ENCODE peak calls at places on chromosomes 6 and 20, in seven cellular contexts. One of them, this sample, is unnamed. For H3K9me3, the result is how much of the 10 kb centered on the place peaks cover.

GRCh38 chr6:16302721-16303552 is 64.5 kb downstream of the GMPR start:
- DNase-seq in A549: no peak
- DNase-seq in heart right ventricle: no peak
- DNase-seq in K562: no peak
- DNase-seq in fibroblast of lung: no peak
- DNase-seq in tibial nerve: no peak
- DNase-seq in uterus: no peak
- DNase-seq in this sample: no peak

GRCh38 chr20:59043698-59044097 is 1.1 kb upstream of the PRELID3B start:
- DNase-seq in K562: no peak
- DNase-seq in uterus: no peak
- DNase-seq in fibroblast of lung: no peak
- DNase-seq in tibial nerve: no peak
- DNase-seq in A549: no peak
- DNase-seq in heart right ventricle: no peak
- DNase-seq in this sample: no peak

GRCh38 chr6:47209632-47210031 is 100.1 kb downstream of the TNFRSF21 start:
- DNase-seq in A549: no peak
- DNase-seq in fibroblast of lung: peak
- DNase-seq in tibial nerve: no peak
- DNase-seq in K562: no peak
- DNase-seq in heart right ventricle: peak
- DNase-seq in uterus: no peak
- DNase-seq in this sample: no peak

GRCh38 chr20:43843096-43843964 is 71.3 kb upstream of the TOX2 start:
- DNase-seq in K562: no peak
- DNase-seq in uterus: no peak
- DNase-seq in A549: peak
- DNase-seq in heart right ventricle: no peak
- DNase-seq in tibial nerve: no peak
- DNase-seq in fibroblast of lung: peak
- DNase-seq in this sample: peak

GRCh38 chr6:160735523-160735922 is 33.5 kb downstream of the PLG start:
- DNase-seq in K562: no peak
- DNase-seq in tibial nerve: no peak
- DNase-seq in heart right ventricle: no peak
- DNase-seq in A549: no peak
- DNase-seq in uterus: no peak
- DNase-seq in fibroblast of lung: no peak
- DNase-seq in this sample: no peak

GRCh38 chr6:132247381-132248159 is 153.7 kb downstream of the MOXD1 start:
- DNase-seq in A549: no peak
- DNase-seq in tibial nerve: no peak
- DNase-seq in heart right ventricle: no peak
- DNase-seq in K562: no peak
- DNase-seq in uterus: no peak
- DNase-seq in fibroblast of lung: peak
- DNase-seq in this sample: no peak

GRCh38 chr6:167791780-167792478 is 34.8 kb upstream of the AFDN start:
- DNase-seq in K562: no peak
- DNase-seq in tibial nerve: no peak
- DNase-seq in uterus: no peak
- DNase-seq in fibroblast of lung: no peak
- DNase-seq in heart right ventricle: no peak
- DNase-seq in A549: no peak
- DNase-seq in this sample: no peak

GRCh38 chr6:996271-996852 is 303.4 kb upstream of the EXOC2 start:
- DNase-seq in K562: no peak
- DNase-seq in tibial nerve: no peak
- DNase-seq in fibroblast of lung: no peak
- DNase-seq in A549: no peak
- DNase-seq in heart right ventricle: no peak
- DNase-seq in uterus: no peak
- DNase-seq in this sample: no peak

GRCh38 chr6:74606488-74607135 is 599.2 kb downstream of the COL12A1 start:
- DNase-seq in A549: peak
- DNase-seq in heart right ventricle: no peak
- DNase-seq in uterus: peak
- DNase-seq in tibial nerve: peak
- DNase-seq in fibroblast of lung: peak
- DNase-seq in K562: no peak
- DNase-seq in this sample: peak

GRCh38 chr6:162092816-162093502 is 634.6 kb downstream of the PRKN start:
- DNase-seq in uterus: no peak
- DNase-seq in fibroblast of lung: no peak
- DNase-seq in tibial nerve: no peak
- DNase-seq in K562: no peak
- DNase-seq in heart right ventricle: no peak
- DNase-seq in A549: no peak
- DNase-seq in this sample: no peak

GRCh38 chr20:5835234-5835845 is 85.1 kb downstream of the SHLD1 start:
- DNase-seq in tibial nerve: no peak
- DNase-seq in heart right ventricle: peak
- DNase-seq in A549: peak
- DNase-seq in fibroblast of lung: peak
- DNase-seq in K562: no peak
- DNase-seq in uterus: no peak
- DNase-seq in this sample: no peak

GRCh38 chr20:5715068-5715841 is 34.9 kb upstream of the SHLD1 start:
- DNase-seq in fibroblast of lung: no peak
- DNase-seq in uterus: no peak
- DNase-seq in K562: no peak
- DNase-seq in A549: no peak
- DNase-seq in tibial nerve: no peak
- DNase-seq in heart right ventricle: no peak
- DNase-seq in this sample: no peak

GRCh38 chr6:79601020-79601609 is 30.0 kb upstream of the SH3BGRL2 start:
- DNase-seq in A549: peak
- DNase-seq in heart right ventricle: no peak
- DNase-seq in uterus: no peak
- DNase-seq in K562: no peak
- DNase-seq in tibial nerve: no peak
- DNase-seq in fibroblast of lung: peak
- DNase-seq in this sample: peak

GRCh38 chr6:5996701-5997419 is 9.9 kb downstream of the NRN1 start:
- DNase-seq in fibroblast of lung: no peak
- DNase-seq in uterus: no peak
- DNase-seq in heart right ventricle: peak
- DNase-seq in A549: no peak
- DNase-seq in tibial nerve: no peak
- DNase-seq in K562: no peak
- DNase-seq in this sample: no peak

GRCh38 chr6:73696990-73697651 is 1.1 kb downstream of the CD109 start:
- DNase-seq in A549: no peak
- DNase-seq in K562: no peak
- DNase-seq in heart right ventricle: no peak
- DNase-seq in fibroblast of lung: no peak
- DNase-seq in tibial nerve: no peak
- DNase-seq in uterus: no peak
- DNase-seq in this sample: no peak

GRCh38 chr20:43961541-43962471 is 47.2 kb downstream of the TOX2 start:
- DNase-seq in tibial nerve: no peak
- DNase-seq in heart right ventricle: no peak
- DNase-seq in uterus: no peak
- DNase-seq in A549: no peak
- DNase-seq in K562: no peak
- DNase-seq in fibroblast of lung: no peak
- DNase-seq in this sample: no peak

GRCh38 chr6:7389451-7390217 is at the start of the genes CAGE1 and RIOK1:
- DNase-seq in tibial nerve: peak
- DNase-seq in K562: peak
- DNase-seq in uterus: peak
- DNase-seq in heart right ventricle: peak
- DNase-seq in fibroblast of lung: peak
- DNase-seq in A549: peak
- DNase-seq in this sample: peak

GRCh38 chr6:134480593-134480992 is 162.7 kb upstream of the SGK1 start:
- DNase-seq in uterus: no peak
- DNase-seq in A549: no peak
- DNase-seq in K562: no peak
- DNase-seq in heart right ventricle: no peak
- DNase-seq in fibroblast of lung: peak
- DNase-seq in tibial nerve: no peak
- DNase-seq in this sample: no peak

GRCh38 chr6:151665329-151665728 is 142.2 kb upstream of the ESR1 start:
- DNase-seq in heart right ventricle: no peak
- DNase-seq in K562: no peak
- DNase-seq in uterus: no peak
- DNase-seq in tibial nerve: no peak
- DNase-seq in A549: no peak
- DNase-seq in fibroblast of lung: no peak
- DNase-seq in this sample: no peak

GRCh38 chr6:169723991-169724553 is at the start of gene PHF10:
- DNase-seq in tibial nerve: no peak
- DNase-seq in fibroblast of lung: peak
- DNase-seq in heart right ventricle: peak
- DNase-seq in A549: peak
- DNase-seq in K562: peak
- DNase-seq in uterus: no peak
- DNase-seq in this sample: no peak

GRCh38 chr6:162251257-162251656 is 476.3 kb downstream of the PRKN start:
- DNase-seq in uterus: no peak
- DNase-seq in K562: no peak
- DNase-seq in A549: peak
- DNase-seq in fibroblast of lung: peak
- DNase-seq in tibial nerve: no peak
- DNase-seq in heart right ventricle: no peak
- DNase-seq in this sample: no peak

GRCh38 chr20:63653041-63653973 is at the start of gene STMN3:
- DNase-seq in fibroblast of lung: peak
- DNase-seq in tibial nerve: peak
- DNase-seq in A549: peak
- DNase-seq in K562: peak
- DNase-seq in heart right ventricle: peak
- DNase-seq in uterus: peak
- DNase-seq in this sample: peak

GRCh38 chr20:63653974-63654680 is 903 bp upstream of the STMN3 start:
- DNase-seq in uterus: no peak
- DNase-seq in A549: no peak
- DNase-seq in heart right ventricle: no peak
- DNase-seq in fibroblast of lung: no peak
- DNase-seq in K562: no peak
- DNase-seq in tibial nerve: no peak
- DNase-seq in this sample: no peak

GRCh38 chr20:63648895-63649589 is 4.2 kb downstream of the STMN3 start:
- DNase-seq in heart right ventricle: no peak
- DNase-seq in tibial nerve: no peak
- DNase-seq in fibroblast of lung: no peak
- DNase-seq in uterus: no peak
- DNase-seq in K562: no peak
- DNase-seq in A549: no peak
- DNase-seq in this sample: no peak

GRCh38 chr20:63652192-63652980 is 838 bp downstream of the STMN3 start:
- DNase-seq in K562: peak
- DNase-seq in heart right ventricle: peak
- DNase-seq in fibroblast of lung: no peak
- DNase-seq in tibial nerve: no peak
- DNase-seq in uterus: no peak
- DNase-seq in A549: no peak
- DNase-seq in this sample: no peak

GRCh38 chr20:63651942-63652191 is 1.4 kb downstream of the STMN3 start:
- DNase-seq in uterus: no peak
- DNase-seq in A549: no peak
- DNase-seq in tibial nerve: no peak
- DNase-seq in heart right ventricle: no peak
- DNase-seq in K562: peak
- DNase-seq in fibroblast of lung: no peak
- DNase-seq in this sample: no peak
- H3K9me3 ChIP-seq in uterus: under half
- H3K9me3 ChIP-seq in A549: under half
- H3K9me3 ChIP-seq in tibial nerve: under half
- H3K9me3 ChIP-seq in heart right ventricle: under half
- H3K9me3 ChIP-seq in K562: under half
- H3K9me3 ChIP-seq in fibroblast of lung: under half
- H3K9me3 ChIP-seq in this sample: under half

DNA sequence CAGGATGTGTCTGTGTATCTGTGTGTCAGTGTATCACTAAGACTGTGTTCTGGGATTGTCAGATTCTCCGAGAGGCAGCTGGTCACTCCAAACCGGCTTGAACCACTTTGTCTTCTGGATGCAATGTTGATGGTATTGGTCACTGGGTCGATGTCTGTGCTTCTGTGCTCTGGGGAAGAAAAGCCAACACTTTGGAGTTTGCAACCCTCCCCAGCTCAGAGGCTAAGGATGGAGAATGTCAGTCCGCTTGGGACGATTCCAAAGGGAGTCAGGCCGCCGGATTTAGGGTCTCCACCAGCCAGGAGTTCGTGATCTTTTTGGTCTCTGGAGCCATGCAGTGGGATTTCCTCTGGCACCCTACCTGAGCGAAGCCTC is 5.2 kb downstream of the MAFB start:
- DNase-seq in K562: no peak
- DNase-seq in tibial nerve: no peak
- DNase-seq in fibroblast of lung: no peak
- DNase-seq in uterus: no peak
- DNase-seq in A549: no peak
- DNase-seq in heart right ventricle: no peak
- DNase-seq in this sample: no peak
- H3K4me3 ChIP-seq in K562: no peak
- H3K4me3 ChIP-seq in tibial nerve: no peak
- H3K4me3 ChIP-seq in fibroblast of lung: no peak
- H3K4me3 ChIP-seq in uterus: no peak
- H3K4me3 ChIP-seq in A549: no peak
- H3K4me3 ChIP-seq in heart right ventricle: peak
- H3K4me3 ChIP-seq in this sample: no peak

DNA sequence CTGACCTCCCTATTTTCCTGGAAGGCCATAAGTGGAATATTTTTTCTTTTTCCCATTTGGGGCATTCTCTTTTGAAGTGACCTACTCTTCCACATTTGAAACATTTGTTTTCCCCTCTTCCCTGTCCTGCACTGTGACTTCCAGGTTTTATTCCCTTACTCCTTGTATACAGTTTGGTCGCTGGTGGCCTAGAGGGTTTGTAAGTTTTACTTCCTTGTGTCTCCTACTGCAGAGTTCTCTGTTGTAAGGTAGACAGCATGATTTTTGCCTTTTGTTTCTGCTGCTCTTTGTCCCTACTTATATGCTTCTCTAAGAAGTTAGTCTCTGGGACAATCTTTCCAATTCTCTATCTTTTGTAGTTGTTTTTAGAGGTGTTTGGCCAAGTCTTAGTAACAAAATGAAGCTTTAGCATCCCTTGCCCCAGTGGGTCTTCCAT is 7.4 kb upstream of the ZNFX1 start:
- DNase-seq in tibial nerve: no peak
- DNase-seq in uterus: no peak
- DNase-seq in fibroblast of lung: no peak
- DNase-seq in heart right ventricle: no peak
- DNase-seq in K562: no peak
- DNase-seq in A549: no peak
- DNase-seq in this sample: no peak
- H3K9me3 ChIP-seq in tibial nerve: half or more
- H3K9me3 ChIP-seq in uterus: under half
- H3K9me3 ChIP-seq in fibroblast of lung: under half
- H3K9me3 ChIP-seq in heart right ventricle: half or more
- H3K9me3 ChIP-seq in K562: under half
- H3K9me3 ChIP-seq in A549: under half
- H3K9me3 ChIP-seq in this sample: under half

DNA sequence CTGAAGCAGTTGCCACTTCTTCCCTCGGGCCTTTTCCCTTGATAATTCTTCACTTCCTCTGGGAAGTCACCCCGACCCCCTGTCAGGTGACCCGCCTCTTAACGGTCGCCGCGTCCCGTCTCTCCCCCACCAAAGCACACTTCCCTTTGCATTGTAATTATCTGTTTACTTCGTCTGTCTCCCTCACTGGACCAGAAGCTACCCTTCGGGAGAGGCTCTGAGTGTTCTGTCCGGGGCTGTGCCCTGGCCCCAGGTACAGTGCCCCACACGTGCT is 771 bp upstream of the SNAI1 start:
- DNase-seq in tibial nerve: no peak
- DNase-seq in K562: no peak
- DNase-seq in heart right ventricle: no peak
- DNase-seq in uterus: no peak
- DNase-seq in fibroblast of lung: no peak
- DNase-seq in A549: no peak
- DNase-seq in this sample: no peak
- H3K4me3 ChIP-seq in tibial nerve: no peak
- H3K4me3 ChIP-seq in K562: peak
- H3K4me3 ChIP-seq in heart right ventricle: peak
- H3K4me3 ChIP-seq in uterus: peak
- H3K4me3 ChIP-seq in fibroblast of lung: no peak
- H3K4me3 ChIP-seq in A549: peak
- H3K4me3 ChIP-seq in this sample: peak